ENCODE peak calls at places on chromosomes 2 and 18, in seven cellular contexts. One of them, this sample, is unnamed.

GRCh38 chr2:228181098-228182019 is at the start of gene SPHKAP:
- DNase-seq in choroid plexus epithelial cell: no peak
- DNase-seq in lower leg skin: no peak
- DNase-seq in AG04450: no peak
- DNase-seq in upper lobe of right lung: no peak
- DNase-seq in kidney epithelial cell: no peak
- DNase-seq in tibial nerve: no peak
- DNase-seq in this sample: peak

GRCh38 chr2:25558262-25558661 is 115.1 kb downstream of the DTNB start:
- DNase-seq in kidney epithelial cell: peak
- DNase-seq in choroid plexus epithelial cell: peak
- DNase-seq in tibial nerve: peak
- DNase-seq in lower leg skin: no peak
- DNase-seq in upper lobe of right lung: no peak
- DNase-seq in AG04450: peak
- DNase-seq in this sample: peak

GRCh38 chr2:182506606-182507005 is 79.8 kb upstream of the PDE1A start:
- DNase-seq in lower leg skin: no peak
- DNase-seq in AG04450: no peak
- DNase-seq in upper lobe of right lung: no peak
- DNase-seq in choroid plexus epithelial cell: peak
- DNase-seq in kidney epithelial cell: no peak
- DNase-seq in tibial nerve: no peak
- DNase-seq in this sample: no peak

GRCh38 chr18:58953627-58954026 is 89.0 kb downstream of the ZNF532 start:
- DNase-seq in lower leg skin: no peak
- DNase-seq in AG04450: no peak
- DNase-seq in upper lobe of right lung: no peak
- DNase-seq in choroid plexus epithelial cell: no peak
- DNase-seq in kidney epithelial cell: no peak
- DNase-seq in tibial nerve: no peak
- DNase-seq in this sample: no peak

GRCh38 chr2:232781765-232782164 is 5.4 kb upstream of the KCNJ13 start:
- DNase-seq in upper lobe of right lung: no peak
- DNase-seq in choroid plexus epithelial cell: peak
- DNase-seq in lower leg skin: no peak
- DNase-seq in AG04450: peak
- DNase-seq in kidney epithelial cell: peak
- DNase-seq in tibial nerve: no peak
- DNase-seq in this sample: peak

GRCh38 chr2:151337643-151338042 is 19.7 kb upstream of the TNFAIP6 start:
- DNase-seq in upper lobe of right lung: no peak
- DNase-seq in AG04450: no peak
- DNase-seq in kidney epithelial cell: no peak
- DNase-seq in lower leg skin: no peak
- DNase-seq in choroid plexus epithelial cell: no peak
- DNase-seq in tibial nerve: no peak
- DNase-seq in this sample: no peak

GRCh38 chr2:78778756-78779510 is 246.6 kb upstream of the REG3G start:
- DNase-seq in tibial nerve: no peak
- DNase-seq in choroid plexus epithelial cell: no peak
- DNase-seq in lower leg skin: no peak
- DNase-seq in upper lobe of right lung: no peak
- DNase-seq in AG04450: no peak
- DNase-seq in kidney epithelial cell: no peak
- DNase-seq in this sample: no peak

GRCh38 chr2:172807011-172807410 is 71.4 kb downstream of the RAPGEF4 start:
- DNase-seq in upper lobe of right lung: no peak
- DNase-seq in tibial nerve: no peak
- DNase-seq in AG04450: no peak
- DNase-seq in lower leg skin: no peak
- DNase-seq in kidney epithelial cell: no peak
- DNase-seq in choroid plexus epithelial cell: no peak
- DNase-seq in this sample: no peak

GRCh38 chr2:40240067-40240466 is 211.8 kb downstream of the SLC8A1 start:
- DNase-seq in AG04450: peak
- DNase-seq in tibial nerve: peak
- DNase-seq in upper lobe of right lung: peak
- DNase-seq in choroid plexus epithelial cell: peak
- DNase-seq in lower leg skin: peak
- DNase-seq in kidney epithelial cell: peak
- DNase-seq in this sample: no peak

GRCh38 chr2:232102380-232102779 is 140.9 kb downstream of the DIS3L2 start:
- DNase-seq in choroid plexus epithelial cell: no peak
- DNase-seq in upper lobe of right lung: no peak
- DNase-seq in tibial nerve: no peak
- DNase-seq in AG04450: no peak
- DNase-seq in kidney epithelial cell: no peak
- DNase-seq in lower leg skin: no peak
- DNase-seq in this sample: no peak

GRCh38 chr2:68362749-68363148 is 2.3 kb upstream of the PLEK start:
- DNase-seq in choroid plexus epithelial cell: no peak
- DNase-seq in tibial nerve: no peak
- DNase-seq in AG04450: no peak
- DNase-seq in lower leg skin: no peak
- DNase-seq in upper lobe of right lung: no peak
- DNase-seq in kidney epithelial cell: no peak
- DNase-seq in this sample: no peak

GRCh38 chr2:68356599-68357239 is 8.4 kb upstream of the PLEK start:
- DNase-seq in lower leg skin: no peak
- DNase-seq in kidney epithelial cell: no peak
- DNase-seq in choroid plexus epithelial cell: no peak
- DNase-seq in AG04450: no peak
- DNase-seq in tibial nerve: no peak
- DNase-seq in upper lobe of right lung: no peak
- DNase-seq in this sample: no peak

GRCh38 chr2:68362069-68362468 is 3.0 kb upstream of the PLEK start:
- DNase-seq in tibial nerve: peak
- DNase-seq in AG04450: no peak
- DNase-seq in lower leg skin: peak
- DNase-seq in choroid plexus epithelial cell: peak
- DNase-seq in kidney epithelial cell: no peak
- DNase-seq in upper lobe of right lung: peak
- DNase-seq in this sample: peak

GRCh38 chr2:68357608-68358337 is 7.3 kb upstream of the PLEK start:
- DNase-seq in lower leg skin: no peak
- DNase-seq in kidney epithelial cell: no peak
- DNase-seq in AG04450: peak
- DNase-seq in upper lobe of right lung: no peak
- DNase-seq in choroid plexus epithelial cell: peak
- DNase-seq in tibial nerve: peak
- DNase-seq in this sample: no peak

DNA sequence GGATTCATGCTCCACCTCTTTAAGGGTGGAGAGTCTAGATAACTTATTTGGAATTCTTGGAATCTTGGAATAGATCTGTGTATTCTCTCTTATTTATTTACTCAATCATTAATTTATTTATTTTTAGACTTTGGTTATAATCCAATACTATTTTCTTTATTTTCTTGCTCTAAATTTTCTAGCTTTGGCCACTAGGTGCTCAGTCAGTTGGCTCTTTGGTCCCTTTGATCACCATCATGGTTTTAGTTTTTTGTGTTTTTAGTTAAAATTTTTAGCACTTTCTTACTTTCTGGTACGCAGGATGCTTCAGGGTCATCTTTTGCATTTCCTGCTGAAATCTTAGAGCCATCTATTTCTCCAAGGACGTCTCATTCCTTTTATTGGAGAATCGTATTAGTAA is 5.2 kb upstream of the PLEK start:
- DNase-seq in kidney epithelial cell: no peak
- DNase-seq in choroid plexus epithelial cell: no peak
- DNase-seq in AG04450: no peak
- DNase-seq in upper lobe of right lung: no peak
- DNase-seq in lower leg skin: no peak
- DNase-seq in tibial nerve: no peak
- DNase-seq in this sample: no peak
- TF ChIP-seq CTCF in kidney epithelial cell: peak
- TF ChIP-seq CTCF in choroid plexus epithelial cell: peak
- TF ChIP-seq CTCF in AG04450: peak
- TF ChIP-seq CTCF in upper lobe of right lung: no peak
- TF ChIP-seq CTCF in lower leg skin: no peak
- TF ChIP-seq CTCF in tibial nerve: no peak
- TF ChIP-seq CTCF in this sample: peak

GRCh38 chr2:197502685-197503084 is 2.5 kb downstream of the HSPE1 start:
- DNase-seq in lower leg skin: no peak
- DNase-seq in AG04450: no peak
- DNase-seq in tibial nerve: no peak
- DNase-seq in choroid plexus epithelial cell: no peak
- DNase-seq in kidney epithelial cell: no peak
- DNase-seq in upper lobe of right lung: no peak
- DNase-seq in this sample: no peak
- H3K4me3 ChIP-seq in lower leg skin: no peak
- H3K4me3 ChIP-seq in AG04450: no peak
- H3K4me3 ChIP-seq in tibial nerve: no peak
- H3K4me3 ChIP-seq in choroid plexus epithelial cell: no peak
- H3K4me3 ChIP-seq in kidney epithelial cell: no peak
- H3K4me3 ChIP-seq in upper lobe of right lung: no peak
- H3K4me3 ChIP-seq in this sample: peak

GRCh38 chr2:158192515-158193234 is 91.0 kb downstream of the UPP2 start:
- DNase-seq in kidney epithelial cell: no peak
- DNase-seq in choroid plexus epithelial cell: no peak
- DNase-seq in lower leg skin: no peak
- DNase-seq in upper lobe of right lung: no peak
- DNase-seq in AG04450: no peak
- DNase-seq in tibial nerve: no peak
- DNase-seq in this sample: no peak

GRCh38 chr2:158191569-158191968 is 89.9 kb downstream of the UPP2 start:
- DNase-seq in choroid plexus epithelial cell: peak
- DNase-seq in tibial nerve: no peak
- DNase-seq in lower leg skin: no peak
- DNase-seq in upper lobe of right lung: no peak
- DNase-seq in AG04450: no peak
- DNase-seq in kidney epithelial cell: no peak
- DNase-seq in this sample: peak

GRCh38 chr2:158187908-158188307 is 86.2 kb downstream of the UPP2 start:
- DNase-seq in tibial nerve: no peak
- DNase-seq in lower leg skin: no peak
- DNase-seq in upper lobe of right lung: no peak
- DNase-seq in kidney epithelial cell: no peak
- DNase-seq in AG04450: no peak
- DNase-seq in choroid plexus epithelial cell: no peak
- DNase-seq in this sample: no peak

GRCh38 chr2:158191076-158191566 is 89.4 kb downstream of the UPP2 start:
- DNase-seq in AG04450: no peak
- DNase-seq in choroid plexus epithelial cell: peak
- DNase-seq in upper lobe of right lung: no peak
- DNase-seq in kidney epithelial cell: peak
- DNase-seq in tibial nerve: no peak
- DNase-seq in lower leg skin: no peak
- DNase-seq in this sample: peak

DNA sequence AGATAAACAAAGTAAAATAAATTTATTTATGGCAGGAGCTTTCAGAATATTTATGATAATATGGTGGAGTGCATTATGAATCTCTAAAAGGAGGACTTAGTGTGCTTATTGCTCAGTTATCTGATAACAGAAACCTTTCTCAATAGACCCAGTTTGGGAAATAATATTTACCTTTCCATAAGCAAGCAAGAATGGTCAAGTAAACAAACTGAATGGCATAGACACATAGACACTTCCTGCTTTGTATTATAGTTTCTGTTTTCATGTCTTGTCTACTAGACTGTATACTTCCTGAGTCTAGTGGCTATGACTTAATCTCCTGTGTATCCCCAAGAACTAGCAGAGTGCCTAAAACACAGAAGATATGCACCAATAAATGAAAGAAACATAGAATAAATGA is 87.8 kb downstream of the UPP2 start:
- DNase-seq in upper lobe of right lung: no peak
- DNase-seq in tibial nerve: no peak
- DNase-seq in kidney epithelial cell: no peak
- DNase-seq in AG04450: no peak
- DNase-seq in lower leg skin: no peak
- DNase-seq in choroid plexus epithelial cell: no peak
- DNase-seq in this sample: peak
- TF ChIP-seq CTCF in upper lobe of right lung: no peak
- TF ChIP-seq CTCF in tibial nerve: no peak
- TF ChIP-seq CTCF in kidney epithelial cell: no peak
- TF ChIP-seq CTCF in AG04450: no peak
- TF ChIP-seq CTCF in lower leg skin: no peak
- TF ChIP-seq CTCF in choroid plexus epithelial cell: no peak
- TF ChIP-seq CTCF in this sample: no peak

GRCh38 chr18:77248873-77249582 is 620 bp upstream of the GALR1 start:
- DNase-seq in upper lobe of right lung: no peak
- DNase-seq in choroid plexus epithelial cell: peak
- DNase-seq in lower leg skin: no peak
- DNase-seq in AG04450: no peak
- DNase-seq in tibial nerve: no peak
- DNase-seq in kidney epithelial cell: no peak
- DNase-seq in this sample: no peak

GRCh38 chr18:77251730-77252050 is 2.0 kb downstream of the GALR1 start:
- DNase-seq in tibial nerve: no peak
- DNase-seq in choroid plexus epithelial cell: no peak
- DNase-seq in lower leg skin: no peak
- DNase-seq in kidney epithelial cell: no peak
- DNase-seq in upper lobe of right lung: no peak
- DNase-seq in AG04450: no peak
- DNase-seq in this sample: no peak

GRCh38 chr18:77250926-77251729 is 1.5 kb downstream of the GALR1 start:
- DNase-seq in choroid plexus epithelial cell: peak
- DNase-seq in AG04450: no peak
- DNase-seq in tibial nerve: no peak
- DNase-seq in lower leg skin: no peak
- DNase-seq in kidney epithelial cell: no peak
- DNase-seq in upper lobe of right lung: no peak
- DNase-seq in this sample: peak

GRCh38 chr18:77250501-77250925 is 865 bp downstream of the GALR1 start:
- DNase-seq in upper lobe of right lung: no peak
- DNase-seq in tibial nerve: no peak
- DNase-seq in kidney epithelial cell: no peak
- DNase-seq in lower leg skin: no peak
- DNase-seq in AG04450: no peak
- DNase-seq in choroid plexus epithelial cell: no peak
- DNase-seq in this sample: peak

DNA sequence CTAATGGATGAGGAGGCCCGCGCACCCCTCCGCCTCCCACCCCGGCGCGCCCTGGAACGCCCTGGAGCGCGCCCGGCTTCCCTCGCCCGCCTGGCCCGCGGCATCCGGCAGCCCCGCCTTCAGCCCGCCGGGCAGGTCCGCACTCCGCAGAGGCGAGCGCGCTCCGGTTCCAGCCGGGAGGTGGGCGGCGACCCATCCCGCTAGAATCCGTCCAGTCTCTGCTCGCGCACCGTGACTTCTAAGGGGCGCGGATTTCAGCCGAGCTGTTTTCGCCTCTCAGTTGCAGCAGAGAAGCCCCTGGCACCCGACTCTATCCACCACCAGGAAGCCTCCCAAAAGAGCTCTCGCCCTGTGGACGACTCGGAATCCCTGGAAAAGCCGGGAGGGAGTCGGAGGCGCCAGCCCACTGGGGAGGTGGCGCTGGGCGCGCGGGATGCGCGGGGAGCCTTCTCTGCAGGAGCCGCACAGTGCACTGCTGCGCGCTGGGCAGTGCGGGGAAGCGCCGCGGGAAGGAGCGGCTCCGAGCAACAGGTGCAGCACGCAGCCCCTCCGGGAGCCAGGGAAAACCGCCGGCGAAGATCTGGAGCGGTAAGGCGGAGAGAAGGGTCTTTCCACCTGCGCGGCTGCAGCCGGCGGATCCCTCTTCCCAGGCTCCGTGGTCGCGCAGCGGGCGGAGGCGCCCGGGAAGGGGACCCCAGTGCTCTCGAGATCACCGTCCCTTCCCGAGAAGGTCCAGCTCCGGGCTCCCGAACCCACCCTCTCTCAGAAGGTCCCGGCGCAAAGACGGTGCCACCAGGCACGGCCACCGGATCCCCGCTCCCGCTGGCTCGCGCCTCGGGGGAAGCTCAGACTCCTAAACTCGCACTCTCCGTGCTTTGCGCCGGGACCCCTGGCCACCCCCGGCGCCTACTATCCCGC is at the start of gene GALR1:
- DNase-seq in upper lobe of right lung: no peak
- DNase-seq in lower leg skin: no peak
- DNase-seq in choroid plexus epithelial cell: peak
- DNase-seq in AG04450: no peak
- DNase-seq in tibial nerve: no peak
- DNase-seq in kidney epithelial cell: no peak
- DNase-seq in this sample: peak
- H3K4me3 ChIP-seq in upper lobe of right lung: peak
- H3K4me3 ChIP-seq in lower leg skin: no peak
- H3K4me3 ChIP-seq in choroid plexus epithelial cell: peak
- H3K4me3 ChIP-seq in AG04450: peak
- H3K4me3 ChIP-seq in tibial nerve: peak
- H3K4me3 ChIP-seq in kidney epithelial cell: peak
- H3K4me3 ChIP-seq in this sample: no peak